ENCODE peak calls at places on chromosomes 6 and 20, in six cellular contexts. One of them, this sample, is unnamed.

GRCh38 chr6:154993026-154993425 is 2.1 kb upstream of the TIAM2 start:
- DNase-seq in AG10803: peak; percentile 68
- DNase-seq in left ventricle myocardium inferior: no peak
- DNase-seq in body of pancreas: peak; percentile 9
- DNase-seq in sigmoid colon: no peak
- DNase-seq in endodermal cell: no peak
- DNase-seq in this sample: peak; percentile 16

GRCh38 chr20:20022498-20022897 is 5.3 kb downstream of the NAA20 start:
- DNase-seq in AG10803: no peak
- DNase-seq in left ventricle myocardium inferior: no peak
- DNase-seq in body of pancreas: no peak
- DNase-seq in sigmoid colon: no peak
- DNase-seq in endodermal cell: no peak
- DNase-seq in this sample: no peak

GRCh38 chr6:145814501-145815350 is at the start of gene FBXO30:
- DNase-seq in AG10803: peak; percentile 87
- DNase-seq in left ventricle myocardium inferior: peak; percentile 93
- DNase-seq in body of pancreas: peak; percentile 90
- DNase-seq in sigmoid colon: peak; percentile 91
- DNase-seq in endodermal cell: peak; percentile 97
- DNase-seq in this sample: peak; percentile 80

GRCh38 chr6:13664703-13665352 is 46.8 kb downstream of the RANBP9 start:
- DNase-seq in AG10803: peak; percentile 36
- DNase-seq in left ventricle myocardium inferior: no peak
- DNase-seq in body of pancreas: no peak
- DNase-seq in sigmoid colon: no peak
- DNase-seq in endodermal cell: no peak
- DNase-seq in this sample: peak; percentile 49

GRCh38 chr6:27452496-27452897 is 20.4 kb downstream of the ZNF184 start:
- DNase-seq in AG10803: no peak
- DNase-seq in left ventricle myocardium inferior: no peak
- DNase-seq in body of pancreas: no peak
- DNase-seq in sigmoid colon: no peak
- DNase-seq in endodermal cell: no peak
- DNase-seq in this sample: peak; percentile 24

GRCh38 chr6:53723331-53723730 is 57.8 kb upstream of the KLHL31 start:
- DNase-seq in AG10803: no peak
- DNase-seq in left ventricle myocardium inferior: no peak
- DNase-seq in body of pancreas: no peak
- DNase-seq in sigmoid colon: no peak
- DNase-seq in endodermal cell: no peak
- DNase-seq in this sample: no peak

GRCh38 chr6:157244175-157244574 is 79.1 kb downstream of the TMEM242 start:
- DNase-seq in AG10803: peak; percentile 99
- DNase-seq in left ventricle myocardium inferior: no peak
- DNase-seq in body of pancreas: no peak
- DNase-seq in sigmoid colon: no peak
- DNase-seq in endodermal cell: no peak
- DNase-seq in this sample: peak; percentile 86

GRCh38 chr6:82410151-82410621 is 46.6 kb downstream of the TPBG start:
- DNase-seq in AG10803: peak; percentile 20
- DNase-seq in left ventricle myocardium inferior: no peak
- DNase-seq in body of pancreas: no peak
- DNase-seq in sigmoid colon: no peak
- DNase-seq in endodermal cell: no peak
- DNase-seq in this sample: peak; percentile 99

GRCh38 chr6:40957616-40958492 is 81.2 kb downstream of the UNC5CL start:
- DNase-seq in AG10803: peak; percentile 96
- DNase-seq in left ventricle myocardium inferior: no peak
- DNase-seq in body of pancreas: peak; percentile 17
- DNase-seq in sigmoid colon: no peak
- DNase-seq in endodermal cell: no peak
- DNase-seq in this sample: peak; percentile 69

GRCh38 chr6:149963462-149964242 is at the start of gene ULBP1:
- DNase-seq in AG10803: peak; percentile 94
- DNase-seq in left ventricle myocardium inferior: peak; percentile 90
- DNase-seq in body of pancreas: peak; percentile 69
- DNase-seq in sigmoid colon: peak; percentile 91
- DNase-seq in endodermal cell: peak; percentile 95
- DNase-seq in this sample: peak; percentile 86

GRCh38 chr6:149962461-149963211 is 1.1 kb upstream of the ULBP1 start:
- DNase-seq in AG10803: no peak
- DNase-seq in left ventricle myocardium inferior: no peak
- DNase-seq in body of pancreas: no peak
- DNase-seq in sigmoid colon: peak; percentile 38
- DNase-seq in endodermal cell: no peak
- DNase-seq in this sample: no peak

GRCh38 chr6:149963212-149963461 is 606 bp upstream of the ULBP1 start:
- DNase-seq in AG10803: peak; percentile 64
- DNase-seq in left ventricle myocardium inferior: no peak
- DNase-seq in body of pancreas: peak; percentile 34
- DNase-seq in sigmoid colon: no peak
- DNase-seq in endodermal cell: peak; percentile 80
- DNase-seq in this sample: no peak

GRCh38 chr6:149960488-149960887 is 3.3 kb upstream of the ULBP1 start:
- DNase-seq in AG10803: no peak
- DNase-seq in left ventricle myocardium inferior: no peak
- DNase-seq in body of pancreas: no peak
- DNase-seq in sigmoid colon: no peak
- DNase-seq in endodermal cell: no peak
- DNase-seq in this sample: no peak

DNA sequence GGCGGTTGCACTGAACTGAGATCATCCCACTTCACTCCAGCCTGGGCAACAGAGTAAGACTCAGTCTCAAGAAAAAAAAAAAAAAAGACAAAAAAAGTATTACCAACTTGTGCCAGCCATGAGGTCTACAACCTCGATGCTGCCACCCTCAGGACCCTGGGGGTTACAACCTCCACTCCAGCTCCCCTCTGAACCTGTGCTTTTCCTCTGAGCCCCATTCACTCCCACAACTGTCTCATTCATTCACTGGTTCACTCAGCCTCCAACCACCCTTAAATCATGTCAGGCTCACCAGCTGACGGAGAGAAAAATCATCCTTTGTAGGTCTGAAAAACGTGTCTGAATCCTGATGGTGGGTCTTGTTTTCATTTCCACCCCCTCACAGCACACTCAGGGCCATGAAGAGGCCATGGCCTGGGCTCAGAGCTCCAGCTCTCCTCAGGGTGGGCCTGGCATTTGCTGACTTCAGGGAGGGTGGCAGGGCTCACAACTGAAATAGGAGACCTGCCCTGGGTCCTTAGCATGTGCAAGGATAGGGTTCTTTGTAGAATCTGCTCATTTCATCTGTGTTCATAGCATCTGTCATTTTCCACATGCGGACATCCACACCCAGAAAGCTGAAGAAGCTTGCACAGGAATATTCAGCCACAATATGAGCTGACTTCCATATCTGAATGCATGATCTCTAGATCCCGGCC is 1.9 kb upstream of the ULBP1 start:
- DNase-seq in AG10803: peak; percentile 17
- DNase-seq in left ventricle myocardium inferior: no peak
- DNase-seq in body of pancreas: no peak
- DNase-seq in sigmoid colon: no peak
- DNase-seq in endodermal cell: peak; percentile 80
- DNase-seq in this sample: no peak
- TF ChIP-seq CTCF in AG10803: peak; percentile 22
- TF ChIP-seq CTCF in left ventricle myocardium inferior: peak; percentile 13
- TF ChIP-seq CTCF in body of pancreas: no peak
- TF ChIP-seq CTCF in sigmoid colon: no peak
- TF ChIP-seq CTCF in endodermal cell: peak; percentile 68
- TF ChIP-seq CTCF in this sample: peak; percentile 18

GRCh38 chr20:63488331-63489251 is 10.3 kb downstream of the EEF1A2 start:
- DNase-seq in AG10803: no peak
- DNase-seq in left ventricle myocardium inferior: no peak
- DNase-seq in body of pancreas: no peak
- DNase-seq in sigmoid colon: no peak
- DNase-seq in endodermal cell: peak; percentile 73
- DNase-seq in this sample: no peak
- H3K4me3 ChIP-seq in AG10803: no peak overlapping the region
- H3K4me3 ChIP-seq in left ventricle myocardium inferior: no peak overlapping the region
- H3K4me3 ChIP-seq in body of pancreas: no peak overlapping the region
- H3K4me3 ChIP-seq in sigmoid colon: no peak overlapping the region
- H3K4me3 ChIP-seq in endodermal cell: no peak overlapping the region
- H3K4me3 ChIP-seq in this sample: no peak overlapping the region

GRCh38 chr6:137697267-137697938 is 169.7 kb upstream of the TNFAIP3 start:
- DNase-seq in AG10803: peak; percentile 84
- DNase-seq in left ventricle myocardium inferior: no peak
- DNase-seq in body of pancreas: peak; percentile 79
- DNase-seq in sigmoid colon: no peak
- DNase-seq in endodermal cell: peak; percentile 82
- DNase-seq in this sample: peak; percentile 28
- TF ChIP-seq CTCF in AG10803: no peak
- TF ChIP-seq CTCF in left ventricle myocardium inferior: no peak
- TF ChIP-seq CTCF in body of pancreas: peak; percentile 14
- TF ChIP-seq CTCF in sigmoid colon: no peak
- TF ChIP-seq CTCF in endodermal cell: peak; percentile 56
- TF ChIP-seq CTCF in this sample: no peak

GRCh38 chr20:12262747-12263146 is 345.1 kb downstream of the BTBD3 start:
- DNase-seq in AG10803: no peak
- DNase-seq in left ventricle myocardium inferior: no peak
- DNase-seq in body of pancreas: no peak
- DNase-seq in sigmoid colon: no peak
- DNase-seq in endodermal cell: no peak
- DNase-seq in this sample: no peak
- H3K4me3 ChIP-seq in AG10803: no peak overlapping the region
- H3K4me3 ChIP-seq in left ventricle myocardium inferior: no peak overlapping the region
- H3K4me3 ChIP-seq in body of pancreas: no peak overlapping the region
- H3K4me3 ChIP-seq in sigmoid colon: no peak overlapping the region
- H3K4me3 ChIP-seq in endodermal cell: no peak overlapping the region
- H3K4me3 ChIP-seq in this sample: no peak overlapping the region

GRCh38 chr6:101226677-101227135 is 166.8 kb upstream of the GRIK2 start:
- DNase-seq in AG10803: no peak
- DNase-seq in left ventricle myocardium inferior: no peak
- DNase-seq in body of pancreas: no peak
- DNase-seq in sigmoid colon: no peak
- DNase-seq in endodermal cell: peak; percentile 94
- DNase-seq in this sample: peak; percentile 45
- TF ChIP-seq CTCF in AG10803: no peak
- TF ChIP-seq CTCF in left ventricle myocardium inferior: no peak
- TF ChIP-seq CTCF in body of pancreas: no peak
- TF ChIP-seq CTCF in sigmoid colon: no peak
- TF ChIP-seq CTCF in endodermal cell: peak; percentile 85
- TF ChIP-seq CTCF in this sample: peak; percentile 21

DNA sequence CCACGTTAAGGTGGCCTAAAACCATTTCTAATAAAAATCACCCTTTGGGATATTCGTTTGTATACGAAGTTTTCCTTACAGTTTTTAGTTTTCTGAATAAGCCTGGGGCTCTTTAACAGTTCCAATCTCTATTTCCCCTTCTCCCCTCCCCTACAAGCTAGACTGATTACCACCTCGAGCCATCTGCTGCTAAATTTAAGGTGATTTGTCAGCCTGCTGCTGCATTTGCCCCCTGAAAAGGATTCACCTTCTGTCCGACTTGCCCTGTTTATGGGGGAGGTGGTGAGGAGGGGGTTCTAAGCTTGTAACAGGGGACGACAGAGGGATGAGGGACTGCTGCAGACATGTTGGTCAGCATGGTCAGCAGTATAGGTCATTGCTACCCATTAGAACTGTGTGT is 146.3 kb downstream of the JARID2 start:
- DNase-seq in AG10803: no peak
- DNase-seq in left ventricle myocardium inferior: no peak
- DNase-seq in body of pancreas: no peak
- DNase-seq in sigmoid colon: no peak
- DNase-seq in endodermal cell: no peak
- DNase-seq in this sample: no peak
- H3K4me3 ChIP-seq in AG10803: no peak overlapping the region
- H3K4me3 ChIP-seq in left ventricle myocardium inferior: no peak overlapping the region
- H3K4me3 ChIP-seq in body of pancreas: no peak overlapping the region
- H3K4me3 ChIP-seq in sigmoid colon: no peak overlapping the region
- H3K4me3 ChIP-seq in endodermal cell: no peak overlapping the region
- H3K4me3 ChIP-seq in this sample: no peak overlapping the region

GRCh38 chr20:23046431-23046830 is 3.0 kb downstream of the THBD start:
- DNase-seq in AG10803: no peak
- DNase-seq in left ventricle myocardium inferior: no peak
- DNase-seq in body of pancreas: no peak
- DNase-seq in sigmoid colon: no peak
- DNase-seq in endodermal cell: no peak
- DNase-seq in this sample: no peak
- TF ChIP-seq CTCF in AG10803: no peak
- TF ChIP-seq CTCF in left ventricle myocardium inferior: no peak
- TF ChIP-seq CTCF in body of pancreas: no peak
- TF ChIP-seq CTCF in sigmoid colon: no peak
- TF ChIP-seq CTCF in endodermal cell: no peak
- TF ChIP-seq CTCF in this sample: no peak

GRCh38 chr6:138485005-138485545 is 14.2 kb downstream of the NHSL1 start:
- DNase-seq in AG10803: peak; percentile 9
- DNase-seq in left ventricle myocardium inferior: no peak
- DNase-seq in body of pancreas: no peak
- DNase-seq in sigmoid colon: no peak
- DNase-seq in endodermal cell: no peak
- DNase-seq in this sample: peak; percentile 30
- H3K4me3 ChIP-seq in AG10803: peak overlapping the region; percentile 26
- H3K4me3 ChIP-seq in left ventricle myocardium inferior: peak overlapping the region; percentile 37
- H3K4me3 ChIP-seq in body of pancreas: no peak overlapping the region
- H3K4me3 ChIP-seq in sigmoid colon: peak overlapping the region; percentile 31
- H3K4me3 ChIP-seq in endodermal cell: no peak overlapping the region
- H3K4me3 ChIP-seq in this sample: no peak overlapping the region

GRCh38 chr6:128414943-128415342 is 105.5 kb downstream of the PTPRK start:
- DNase-seq in AG10803: no peak
- DNase-seq in left ventricle myocardium inferior: no peak
- DNase-seq in body of pancreas: no peak
- DNase-seq in sigmoid colon: no peak
- DNase-seq in endodermal cell: no peak
- DNase-seq in this sample: peak; percentile 17
- TF ChIP-seq CTCF in AG10803: no peak
- TF ChIP-seq CTCF in left ventricle myocardium inferior: no peak
- TF ChIP-seq CTCF in body of pancreas: no peak
- TF ChIP-seq CTCF in sigmoid colon: no peak
- TF ChIP-seq CTCF in endodermal cell: no peak
- TF ChIP-seq CTCF in this sample: no peak